ENCODE peak calls at places on chromosome 11, in five cellular contexts. I, K, W, G and Z are unnamed samples.
A peak's percentile ranks its signal among the peaks of the same experiment; 100 is the strongest.

GRCh38 chr11:45773271-45774022 is 31.5 kb upstream of the SLC35C1 start:
- DNase-seq in G (no peak), K (no peak), I (no peak), W (no peak), Z (no peak)

GRCh38 chr11:66548774-66549630 is 2.3 kb downstream of the ACTN3 start:
- DNase-seq in G (no peak), I (no peak), K (no peak), W (no peak), Z (no peak)

GRCh38 chr11:86047275-86047991 is 21.5 kb downstream of the PICALM start:
- DNase-seq in K (no peak), G (no peak), W (no peak), I (no peak), Z (no peak)

GRCh38 chr11:50174189-50174588 is 141.5 kb downstream of the OR4C45 start:
- DNase-seq in K (no peak), W (no peak), G (peak; percentile 15), I (no peak), Z (no peak)

GRCh38 chr11:1862588-1863351 is 9.9 kb downstream of the LSP1 start:
- DNase-seq in I (no peak), K (no peak), G (peak; percentile 36), W (no peak), Z (no peak)

GRCh38 chr11:15663778-15664218 is 549.1 kb downstream of the INSC start:
- DNase-seq in K (no peak), W (no peak), G (no peak), I (no peak), Z (no peak)

GRCh38 chr11:44778200-44779100 is 51.7 kb downstream of the TSPAN18 start:
- DNase-seq in G (no peak), I (no peak), K (no peak), W (no peak), Z (no peak)

GRCh38 chr11:108853864-108854263 is 189.0 kb downstream of the DDX10 start:
- DNase-seq in G (peak; percentile 12), W (no peak), I (no peak), K (no peak), Z (no peak)

GRCh38 chr11:88208742-88209141 is 33.5 kb upstream of the RAB38 start:
- DNase-seq in W (no peak), G (no peak), K (no peak), I (no peak), Z (no peak)

GRCh38 chr11:122879785-122880184 is 2.8 kb upstream of the JHY start:
- DNase-seq in W (no peak), K (no peak), G (no peak), I (no peak), Z (no peak)

GRCh38 chr11:14971865-14972580 is at the start of gene CALCA:
- DNase-seq in I (no peak), W (no peak), K (no peak), G (no peak), Z (no peak)

GRCh38 chr11:112291191-112291590 is 30.5 kb upstream of the PLET1 start:
- DNase-seq in I (no peak), G (no peak), K (no peak), W (no peak), Z (no peak)

GRCh38 chr11:86209806-86210657 is 34.5 kb upstream of the EED start:
- DNase-seq in I (no peak), W (no peak), G (no peak), K (peak; percentile 24), Z (no peak)

GRCh38 chr11:46738887-46739286 is 19.9 kb downstream of the F2 start:
- DNase-seq in I (no peak), K (no peak), W (no peak), G (no peak), Z (no peak)

GRCh38 chr11:118565062-118565461 is 669 bp downstream of the IFT46 start:
- DNase-seq in K (no peak), W (no peak), G (no peak), I (no peak), Z (no peak)

GRCh38 chr11:6397636-6398035 is 7.4 kb downstream of the SMPD1 start:
- DNase-seq in W (no peak), K (no peak), I (no peak), G (peak; percentile 38), Z (no peak)

GRCh38 chr11:57288771-57289579 is 35.8 kb downstream of the TNKS1BP1 start:
- DNase-seq in I (no peak), K (no peak), G (peak; percentile 93), W (no peak), Z (no peak)

GRCh38 chr11:88594274-88594950 is 256.9 kb upstream of the CTSC start:
- DNase-seq in I (no peak), K (no peak), G (no peak), W (no peak), Z (no peak)

GRCh38 chr11:73645972-73646631 is at the start of gene PLEKHB1:
- DNase-seq in I (no peak), W (no peak), G (no peak), K (peak; percentile 60), Z (no peak)

GRCh38 chr11:18836415-18836814 is 44.8 kb upstream of the PTPN5 start:
- DNase-seq in K (peak; percentile 17), W (no peak), G (no peak), I (no peak), Z (no peak)

GRCh38 chr11:60711316-60711715 is 11.9 kb downstream of the MS4A8 start:
- DNase-seq in G (no peak), I (no peak), K (peak; percentile 55), W (no peak), Z (no peak)

GRCh38 chr11:3231550-3231850 is 717 bp downstream of the MRGPRE start:
- DNase-seq in K (no peak), G (no peak), I (no peak), W (no peak), Z (no peak)

GRCh38 chr11:66789097-66789890 is 53.9 kb upstream of the RCE1 start:
- DNase-seq in G (no peak), W (no peak), I (no peak), K (peak; percentile 48), Z (no peak)

GRCh38 chr11:117058761-117059233 is 39.4 kb downstream of the SIK3 start:
- DNase-seq in W (no peak), G (peak; percentile 15), K (no peak), I (no peak), Z (no peak)

GRCh38 chr11:2303627-2304155 is 1.9 kb downstream of the TSPAN32 start:
- DNase-seq in W (no peak), G (no peak), I (no peak), K (peak; percentile 71), Z (no peak)

DNA sequence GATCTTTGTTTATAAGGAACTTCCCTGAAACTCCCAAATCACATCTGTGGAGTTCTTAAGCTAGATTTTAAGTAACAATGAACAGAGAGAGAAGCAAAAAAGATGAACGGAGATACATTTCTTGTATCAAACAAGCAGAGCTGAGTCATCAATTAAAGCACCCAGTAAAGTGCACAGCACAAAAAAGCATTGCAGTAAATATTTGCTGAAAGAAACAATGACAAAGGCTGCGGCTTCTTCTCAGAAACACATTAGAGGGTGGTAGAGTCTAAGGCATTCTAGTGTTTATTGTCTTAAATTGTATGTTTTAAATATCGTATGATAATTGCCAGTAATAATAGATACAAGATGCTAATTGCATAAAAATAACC is 941.6 kb upstream of the CHORDC1 start:
- DNase-seq in K (peak; percentile 7), I (no peak), G (peak; percentile 2), W (no peak), Z (no peak)
- H3K27ac ChIP-seq in K (peak overlapping the region; percentile 54), I (no peak overlapping the region), G (peak overlapping the region; percentile 81), W (no peak overlapping the region), Z (no peak overlapping the region)

DNA sequence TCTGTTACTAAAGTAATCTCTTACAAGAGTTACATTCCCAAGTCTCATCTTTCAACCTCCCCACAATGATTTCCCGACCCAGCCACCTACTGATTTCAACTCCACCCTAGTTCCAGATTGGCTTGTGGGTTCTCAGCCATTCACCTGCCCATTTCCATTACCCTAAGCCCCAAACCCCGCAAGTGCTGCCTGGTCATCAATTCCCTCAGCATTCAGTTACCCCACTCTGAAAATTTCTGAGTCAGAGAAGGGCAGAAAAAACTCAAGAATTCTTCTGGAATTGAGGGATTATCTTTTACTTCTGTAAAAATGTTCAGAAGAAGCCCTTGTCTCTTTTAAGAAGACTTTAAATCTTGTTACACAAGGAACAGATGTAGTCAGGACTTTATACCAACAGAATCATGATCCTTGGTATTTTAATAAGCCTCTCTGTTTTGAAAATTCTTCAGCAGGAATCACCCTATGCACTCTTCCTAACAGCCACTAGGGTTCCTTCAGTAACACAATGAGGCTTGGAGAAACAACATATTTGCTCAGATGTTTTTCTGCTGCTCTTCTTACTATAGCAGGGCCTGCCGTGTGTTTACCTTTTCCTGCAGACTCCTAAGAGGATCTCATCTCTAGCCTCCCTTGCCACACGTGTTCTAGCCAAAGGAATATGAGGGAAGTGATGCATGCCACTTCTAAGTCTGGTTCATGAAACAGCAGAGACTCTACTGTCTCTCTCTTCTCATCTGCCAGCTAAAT is 29.2 kb upstream of the PAMR1 start:
- DNase-seq in I (no peak), K (no peak), W (no peak), G (peak; percentile 52), Z (no peak)
- TF ChIP-seq CTCF in I (peak; percentile 12), K (peak; percentile 26), W (no peak), G (peak; percentile 56), Z (no peak)

GRCh38 chr11:94767701-94768601 is at the start of gene AMOTL1:
- DNase-seq in K (peak; percentile 96), G (peak; percentile 84), I (peak; percentile 4), W (peak; percentile 80), Z (peak; percentile 37)

GRCh38 chr11:94767292-94767690 is 865 bp upstream of the AMOTL1 start:
- DNase-seq in G (no peak), W (no peak), K (no peak), I (no peak), Z (no peak)

GRCh38 chr11:94770563-94771120 is 2.5 kb downstream of the AMOTL1 start:
- DNase-seq in G (no peak), K (no peak), W (no peak), I (no peak), Z (no peak)

GRCh38 chr11:94769897-94770296 is 1.7 kb downstream of the AMOTL1 start:
- DNase-seq in K (no peak), W (no peak), I (no peak), G (no peak), Z (no peak)

GRCh38 chr11:94768602-94769511 is 701 bp downstream of the AMOTL1 start:
- DNase-seq in G (no peak), I (no peak), W (peak; percentile 19), K (peak; percentile 68), Z (no peak)
- H3K27me3 ChIP-seq in G (no peaks in the 10 kb centered on the region), I (no peaks in the 10 kb centered on the region), W (no peaks in the 10 kb centered on the region), K (no peaks in the 10 kb centered on the region), Z (peaks cover 61% of the 10 kb centered on the region)

GRCh38 chr11:75813622-75814039 is 1.4 kb upstream of the UVRAG start:
- DNase-seq in G (no peak), W (no peak), I (no peak), K (no peak), Z (no peak)
- H3K27ac ChIP-seq in G (no peak overlapping the region), W (no peak overlapping the region), I (peak overlapping the region; percentile 93), K (peak overlapping the region; percentile 82), Z (no peak overlapping the region)

DNA sequence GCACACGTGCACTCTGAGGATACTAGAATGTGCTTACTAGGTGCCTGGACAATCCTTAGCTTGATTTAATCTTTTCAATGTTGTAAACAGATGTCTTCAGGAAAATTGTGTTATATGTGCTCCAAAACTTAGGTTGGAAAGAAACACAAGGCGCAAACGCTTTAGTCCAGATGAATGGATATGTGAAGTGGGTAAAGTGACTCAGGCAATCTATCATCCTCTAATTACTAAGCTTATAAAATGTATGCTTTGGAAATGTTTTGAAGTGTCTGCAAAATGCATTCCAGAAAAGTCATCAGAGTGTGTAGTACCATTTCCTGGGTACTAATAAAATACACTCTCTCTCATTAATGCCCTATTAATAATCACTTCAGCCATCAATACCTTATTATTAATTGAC is 92.1 kb downstream of the SLC17A6 start:
- DNase-seq in W (no peak), K (no peak), I (no peak), G (no peak), Z (no peak)
- TF ChIP-seq CTCF in W (no peak), K (no peak), I (no peak), G (no peak), Z (no peak)

GRCh38 chr11:75197512-75198277 is 42.9 kb upstream of the TPBGL start:
- DNase-seq in W (no peak), I (no peak), K (no peak), G (no peak), Z (no peak)
- H3K27me3 ChIP-seq in W (no peaks in the 10 kb centered on the region), I (no peaks in the 10 kb centered on the region), K (no peaks in the 10 kb centered on the region), G (no peaks in the 10 kb centered on the region), Z (no peaks in the 10 kb centered on the region)